ENCODE peak calls at places on chromosomes 7 and 10, in ten cellular contexts. One of them, this sample, is unnamed.

GRCh38 chr7:39415091-39415820 is 150.9 kb upstream of the YAE1 start:
- DNase-seq in iPS-NIHi11: no peak
- DNase-seq in activated T-cell treated with anti-CD3 and anti-CD28 coated beads, Interleukin-2, amount 50 U/mL, for 72 hours: no peak
- DNase-seq in glomerular endothelial cell: no peak
- DNase-seq in GM23338: no peak
- DNase-seq in kidney epithelial cell: no peak
- DNase-seq in osteocyte: no peak
- DNase-seq in thoracic aorta: no peak
- DNase-seq in neural progenitor cell: no peak
- DNase-seq in tibial nerve: no peak
- DNase-seq in this sample: no peak

GRCh38 chr10:98349508-98349922 is 65.5 kb downstream of the PYROXD2 start:
- DNase-seq in neural progenitor cell: no peak
- DNase-seq in osteocyte: peak; percentile 87
- DNase-seq in kidney epithelial cell: peak; percentile 19
- DNase-seq in glomerular endothelial cell: no peak
- DNase-seq in tibial nerve: peak; percentile 40
- DNase-seq in GM23338: no peak
- DNase-seq in thoracic aorta: no peak
- DNase-seq in iPS-NIHi11: no peak
- DNase-seq in activated T-cell treated with anti-CD3 and anti-CD28 coated beads, Interleukin-2, amount 50 U/mL, for 72 hours: no peak
- DNase-seq in this sample: no peak

GRCh38 chr10:63522129-63522687 is 1.0 kb downstream of the REEP3 start:
- DNase-seq in neural progenitor cell: no peak
- DNase-seq in iPS-NIHi11: peak; percentile 31
- DNase-seq in kidney epithelial cell: no peak
- DNase-seq in GM23338: no peak
- DNase-seq in thoracic aorta: no peak
- DNase-seq in activated T-cell treated with anti-CD3 and anti-CD28 coated beads, Interleukin-2, amount 50 U/mL, for 72 hours: no peak
- DNase-seq in osteocyte: no peak
- DNase-seq in tibial nerve: no peak
- DNase-seq in glomerular endothelial cell: no peak
- DNase-seq in this sample: no peak

GRCh38 chr10:119455609-119456434 is 86.7 kb downstream of the RGS10 start:
- DNase-seq in neural progenitor cell: no peak
- DNase-seq in GM23338: no peak
- DNase-seq in tibial nerve: no peak
- DNase-seq in glomerular endothelial cell: no peak
- DNase-seq in thoracic aorta: no peak
- DNase-seq in kidney epithelial cell: no peak
- DNase-seq in osteocyte: no peak
- DNase-seq in activated T-cell treated with anti-CD3 and anti-CD28 coated beads, Interleukin-2, amount 50 U/mL, for 72 hours: no peak
- DNase-seq in iPS-NIHi11: no peak
- DNase-seq in this sample: no peak

GRCh38 chr10:130046591-130046990 is 64.0 kb downstream of the C10orf143 start:
- DNase-seq in osteocyte: no peak
- DNase-seq in tibial nerve: no peak
- DNase-seq in activated T-cell treated with anti-CD3 and anti-CD28 coated beads, Interleukin-2, amount 50 U/mL, for 72 hours: no peak
- DNase-seq in GM23338: peak; percentile 33
- DNase-seq in thoracic aorta: no peak
- DNase-seq in neural progenitor cell: no peak
- DNase-seq in kidney epithelial cell: no peak
- DNase-seq in glomerular endothelial cell: no peak
- DNase-seq in iPS-NIHi11: no peak
- DNase-seq in this sample: no peak

GRCh38 chr7:66353547-66353946 is 148.4 kb downstream of the TPST1 start:
- DNase-seq in iPS-NIHi11: no peak
- DNase-seq in GM23338: no peak
- DNase-seq in kidney epithelial cell: no peak
- DNase-seq in neural progenitor cell: no peak
- DNase-seq in osteocyte: no peak
- DNase-seq in tibial nerve: no peak
- DNase-seq in thoracic aorta: no peak
- DNase-seq in glomerular endothelial cell: no peak
- DNase-seq in activated T-cell treated with anti-CD3 and anti-CD28 coated beads, Interleukin-2, amount 50 U/mL, for 72 hours: no peak
- DNase-seq in this sample: no peak

GRCh38 chr10:116055919-116056252 is 217.1 kb downstream of the GFRA1 start:
- DNase-seq in activated T-cell treated with anti-CD3 and anti-CD28 coated beads, Interleukin-2, amount 50 U/mL, for 72 hours: no peak
- DNase-seq in neural progenitor cell: no peak
- DNase-seq in GM23338: no peak
- DNase-seq in glomerular endothelial cell: no peak
- DNase-seq in osteocyte: no peak
- DNase-seq in tibial nerve: no peak
- DNase-seq in thoracic aorta: no peak
- DNase-seq in kidney epithelial cell: no peak
- DNase-seq in iPS-NIHi11: no peak
- DNase-seq in this sample: no peak

GRCh38 chr10:88851706-88852105 is at the start of gene ANKRD22:
- DNase-seq in GM23338: peak; percentile 53
- DNase-seq in tibial nerve: no peak
- DNase-seq in thoracic aorta: no peak
- DNase-seq in activated T-cell treated with anti-CD3 and anti-CD28 coated beads, Interleukin-2, amount 50 U/mL, for 72 hours: no peak
- DNase-seq in neural progenitor cell: no peak
- DNase-seq in osteocyte: no peak
- DNase-seq in kidney epithelial cell: peak; percentile 69
- DNase-seq in iPS-NIHi11: peak; percentile 74
- DNase-seq in glomerular endothelial cell: no peak
- DNase-seq in this sample: no peak

GRCh38 chr7:17311952-17312351 is 13.5 kb downstream of the AHR start:
- DNase-seq in thoracic aorta: no peak
- DNase-seq in activated T-cell treated with anti-CD3 and anti-CD28 coated beads, Interleukin-2, amount 50 U/mL, for 72 hours: no peak
- DNase-seq in tibial nerve: no peak
- DNase-seq in glomerular endothelial cell: no peak
- DNase-seq in kidney epithelial cell: no peak
- DNase-seq in osteocyte: no peak
- DNase-seq in GM23338: peak; percentile 60
- DNase-seq in neural progenitor cell: peak; percentile 16
- DNase-seq in iPS-NIHi11: peak; percentile 21
- DNase-seq in this sample: no peak

GRCh38 chr10:75971402-75972211 is 540.2 kb downstream of the LRMDA start:
- DNase-seq in thoracic aorta: no peak
- DNase-seq in neural progenitor cell: no peak
- DNase-seq in GM23338: no peak
- DNase-seq in kidney epithelial cell: no peak
- DNase-seq in glomerular endothelial cell: no peak
- DNase-seq in iPS-NIHi11: no peak
- DNase-seq in osteocyte: no peak
- DNase-seq in activated T-cell treated with anti-CD3 and anti-CD28 coated beads, Interleukin-2, amount 50 U/mL, for 72 hours: no peak
- DNase-seq in tibial nerve: peak; percentile 36
- DNase-seq in this sample: no peak